ENCODE peak calls at places on chromosomes 6 and 20, in nine cellular contexts. R, E, B, C, Y, X, W, F and P are unnamed samples.

GRCh38 chr6:79833806-79834205 is 113.5 kb downstream of the ELOVL4 start:
- DNase-seq in R (no peak), E (no peak), B (no peak), C (no peak), Y (no peak), X (no peak), W (no peak), F (no peak), P (no peak)

GRCh38 chr6:87724994-87725811 is 23.2 kb upstream of the AKIRIN2 start:
- DNase-seq in R (no peak), E (no peak), B (no peak), C (no peak), Y (no peak), X (no peak), W (no peak), F (no peak), P (no peak)

GRCh38 chr6:31765910-31766794 is 3.7 kb downstream of the SAPCD1 start:
- DNase-seq in R (no peak), E (no peak), B (peak; percentile 5), C (no peak), Y (peak; percentile 25), X (no peak), W (no peak), F (no peak), P (no peak)

GRCh38 chr20:3751664-3752385 is 15.7 kb downstream of the ADISSP start:
- DNase-seq in R (no peak), E (peak; percentile 30), B (peak; percentile 80), C (peak; percentile 74), Y (no peak), X (no peak), W (no peak), F (no peak), P (no peak)

GRCh38 chr6:36805917-36806316 is 33.3 kb downstream of the CPNE5 start:
- DNase-seq in R (no peak), E (no peak), B (no peak), C (no peak), Y (no peak), X (no peak), W (no peak), F (no peak), P (no peak)

GRCh38 chr6:73733791-73734190 is 37.8 kb downstream of the CD109 start:
- DNase-seq in R (no peak), E (no peak), B (no peak), C (no peak), Y (no peak), X (no peak), W (no peak), F (no peak), P (peak; percentile 74)

GRCh38 chr20:31910071-31910803 is 39.8 kb downstream of the TTLL9 start:
- DNase-seq in R (no peak), E (no peak), B (no peak), C (no peak), Y (no peak), X (no peak), W (no peak), F (no peak), P (no peak)

GRCh38 chr6:34924831-34925613 is 36.0 kb downstream of the ANKS1A start:
- DNase-seq in R (peak; percentile 7), E (no peak), B (no peak), C (no peak), Y (no peak), X (no peak), W (no peak), F (no peak), P (no peak)

GRCh38 chr6:115947964-115948541 is 112.6 kb downstream of the FRK start:
- DNase-seq in R (no peak), E (no peak), B (no peak), C (no peak), Y (no peak), X (no peak), W (no peak), F (no peak), P (no peak)

GRCh38 chr6:170210026-170210390 is 80.9 kb downstream of the DLL1 start:
- DNase-seq in R (no peak), E (no peak), B (no peak), C (no peak), Y (no peak), X (no peak), W (no peak), F (no peak), P (no peak)

GRCh38 chr6:40899684-40900155 is 139.3 kb downstream of the UNC5CL start:
- DNase-seq in R (no peak), E (no peak), B (no peak), C (no peak), Y (no peak), X (no peak), W (no peak), F (no peak), P (no peak)

GRCh38 chr6:23663652-23664051 is 462.4 kb upstream of the NRSN1 start:
- DNase-seq in R (no peak), E (no peak), B (no peak), C (no peak), Y (no peak), X (no peak), W (no peak), F (no peak), P (no peak)

GRCh38 chr20:34817072-34817471 is 8.4 kb downstream of the NCOA6 start:
- DNase-seq in R (no peak), E (no peak), B (no peak), C (no peak), Y (no peak), X (no peak), W (no peak), F (no peak), P (no peak)

GRCh38 chr20:11867286-11867921 is 50.3 kb upstream of the BTBD3 start:
- DNase-seq in R (no peak), E (no peak), B (no peak), C (no peak), Y (no peak), X (no peak), W (no peak), F (no peak), P (peak; percentile 20)

GRCh38 chr6:163459536-163459935 is 45.0 kb downstream of the QKI start:
- DNase-seq in R (peak; percentile 61), E (no peak), B (no peak), C (no peak), Y (no peak), X (no peak), W (no peak), F (no peak), P (peak; percentile 11)

GRCh38 chr20:47789081-47789998 is 4.1 kb upstream of the SULF2 start:
- DNase-seq in R (no peak), E (no peak), B (no peak), C (no peak), Y (no peak), X (no peak), W (no peak), F (no peak), P (no peak)

GRCh38 chr6:47626782-47627181 is 71.6 kb upstream of the ADGRF4 start:
- DNase-seq in R (no peak), E (no peak), B (no peak), C (no peak), Y (no peak), X (no peak), W (no peak), F (no peak), P (no peak)

GRCh38 chr20:23074052-23074451 is 12.1 kb downstream of the CD93 start:
- DNase-seq in R (no peak), E (no peak), B (no peak), C (no peak), Y (no peak), X (no peak), W (no peak), F (no peak), P (no peak)

GRCh38 chr20:57428611-57429496 is 37.7 kb downstream of the RBM38 start:
- DNase-seq in R (no peak), E (no peak), B (peak; percentile 84), C (no peak), Y (no peak), X (peak; percentile 82), W (no peak), F (no peak), P (no peak)

GRCh38 chr20:46151936-46152335 is 33.8 kb downstream of the CD40 start:
- DNase-seq in R (no peak), E (no peak), B (no peak), C (no peak), Y (no peak), X (no peak), W (no peak), F (peak; percentile 34), P (peak; percentile 14)

GRCh38 chr20:48463916-48464315 is 363.9 kb downstream of the PREX1 start:
- DNase-seq in R (peak; percentile 4), E (no peak), B (no peak), C (no peak), Y (no peak), X (peak; percentile 28), W (peak; percentile 3), F (no peak), P (peak; percentile 26)

GRCh38 chr6:79167931-79168694 is 66.4 kb downstream of the HMGN3 start:
- DNase-seq in R (no peak), E (no peak), B (no peak), C (no peak), Y (peak; percentile 76), X (no peak), W (no peak), F (no peak), P (peak; percentile 12)

GRCh38 chr6:85405853-85406198 is 44.1 kb upstream of the NT5E start:
- DNase-seq in R (no peak), E (no peak), B (no peak), C (no peak), Y (peak; percentile 16), X (no peak), W (no peak), F (no peak), P (no peak)

GRCh38 chr6:156687875-156688549 is 89.2 kb upstream of the ARID1B start:
- DNase-seq in R (no peak), E (no peak), B (no peak), C (no peak), Y (peak; percentile 36), X (peak; percentile 57), W (no peak), F (no peak), P (peak; percentile 63)

GRCh38 chr6:97361286-97361685 is 78.3 kb upstream of the MMS22L start:
- DNase-seq in R (no peak), E (no peak), B (no peak), C (no peak), Y (peak; percentile 3), X (no peak), W (no peak), F (no peak), P (peak; percentile 31)

GRCh38 chr6:124961784-124962611 is at the start of gene RNF217:
- DNase-seq in R (peak; percentile 56), E (no peak), B (no peak), C (peak; percentile 46), Y (peak; percentile 75), X (peak; percentile 70), W (no peak), F (no peak), P (peak; percentile 61)

GRCh38 chr6:169905041-169905807 is 153.8 kb downstream of the ERMARD start:
- DNase-seq in R (peak; percentile 51), E (no peak), B (no peak), C (no peak), Y (peak; percentile 99), X (no peak), W (no peak), F (no peak), P (peak; percentile 7)

GRCh38 chr6:20092071-20092566 is 120.2 kb downstream of the MBOAT1 start:
- DNase-seq in R (peak; percentile 69), E (no peak), B (peak; percentile 42), C (no peak), Y (peak; percentile 65), X (no peak), W (peak; percentile 6), F (peak; percentile 71), P (peak; percentile 57)

GRCh38 chr6:18034798-18035202 is 47.4 kb upstream of the KIF13A start:
- DNase-seq in R (no peak), E (no peak), B (no peak), C (no peak), Y (no peak), X (no peak), W (no peak), F (peak; percentile 32), P (no peak)

GRCh38 chr6:35919085-35919826 is 1.6 kb downstream of the SRPK1 start:
- DNase-seq in R (no peak), E (no peak), B (peak; percentile 34), C (no peak), Y (peak; percentile 42), X (no peak), W (no peak), F (peak; percentile 68), P (peak; percentile 57)

GRCh38 chr6:64691069-64691468 is 1016.0 kb downstream of the EYS start:
- DNase-seq in R (peak; percentile 35), E (no peak), B (no peak), C (no peak), Y (no peak), X (no peak), W (no peak), F (no peak), P (no peak)